ENCODE peak calls at places on chromosomes 6 and 20, in eight cellular contexts. K is K562, W is SK-N-SH, Z is HCT116, X is H1, P is HepG2, Q is endothelial cell of umbilical vein, Y is GM12878. A is an unnamed sample.
A peak's percentile ranks its signal among the peaks of the same experiment; 100 is the strongest.

GRCh38 chr6:45476341-45476740 is 98.6 kb upstream of the SUPT3H start:
- DNase-seq in K (no peak), X (no peak), Y (no peak), P (no peak), Z (no peak), Q (no peak), W (no peak), A (no peak)

GRCh38 chr6:158409451-158409850 is 97.2 kb downstream of the TULP4 start:
- DNase-seq in K (no peak), X (no peak), W (peak; percentile 52), Z (no peak), Y (no peak), Q (peak; percentile 94), P (no peak), A (no peak)

GRCh38 chr6:28634406-28634757 is 108.7 kb downstream of the GPX5 start:
- DNase-seq in W (no peak), K (no peak), Q (no peak), Y (no peak), P (no peak), Z (no peak), X (no peak), A (no peak)

GRCh38 chr20:31842471-31843157 is 2.8 kb downstream of the FOXS1 start:
- DNase-seq in P (no peak), Q (peak; percentile 44), Y (no peak), Z (no peak), X (no peak), W (peak; percentile 58), K (no peak), A (no peak)

GRCh38 chr6:152680879-152681517 is 16.7 kb upstream of the MYCT1 start:
- DNase-seq in Q (no peak), Z (no peak), X (no peak), Y (no peak), P (no peak), W (no peak), K (no peak), A (no peak)

GRCh38 chr6:52285174-52286068 is 879 bp upstream of the MCM3 start:
- DNase-seq in Z (no peak), K (no peak), X (no peak), W (peak; percentile 31), Y (no peak), P (peak; percentile 30), Q (no peak), A (no peak)

GRCh38 chr6:136520520-136520919 is 29.7 kb downstream of the MAP7 start:
- DNase-seq in K (no peak), W (no peak), Z (no peak), X (no peak), P (no peak), Y (no peak), Q (no peak), A (no peak)

GRCh38 chr20:56195946-56196345 is 52.6 kb upstream of the MC3R start:
- DNase-seq in Z (no peak), P (no peak), Y (no peak), Q (no peak), W (no peak), X (no peak), K (no peak), A (no peak)

GRCh38 chr20:5535211-5535756 is 214.9 kb upstream of the SHLD1 start:
- DNase-seq in P (peak; percentile 78), Y (no peak), W (no peak), Q (no peak), X (no peak), K (peak; percentile 22), Z (no peak), A (no peak)

GRCh38 chr6:21767891-21768659 is 174.5 kb downstream of the SOX4 start:
- DNase-seq in Y (no peak), X (no peak), K (no peak), W (no peak), Q (peak; percentile 85), Z (no peak), P (no peak), A (no peak)

GRCh38 chr6:79453558-79454042 is 83.6 kb downstream of the LCA5 start:
- DNase-seq in P (no peak), Y (no peak), X (no peak), Z (no peak), W (no peak), Q (no peak), K (no peak), A (no peak)

GRCh38 chr6:125953502-125953875 is 3.1 kb upstream of the HINT3 start:
- DNase-seq in K (no peak), W (no peak), X (no peak), Y (no peak), P (peak; percentile 74), Z (no peak), Q (no peak), A (no peak)

DNA sequence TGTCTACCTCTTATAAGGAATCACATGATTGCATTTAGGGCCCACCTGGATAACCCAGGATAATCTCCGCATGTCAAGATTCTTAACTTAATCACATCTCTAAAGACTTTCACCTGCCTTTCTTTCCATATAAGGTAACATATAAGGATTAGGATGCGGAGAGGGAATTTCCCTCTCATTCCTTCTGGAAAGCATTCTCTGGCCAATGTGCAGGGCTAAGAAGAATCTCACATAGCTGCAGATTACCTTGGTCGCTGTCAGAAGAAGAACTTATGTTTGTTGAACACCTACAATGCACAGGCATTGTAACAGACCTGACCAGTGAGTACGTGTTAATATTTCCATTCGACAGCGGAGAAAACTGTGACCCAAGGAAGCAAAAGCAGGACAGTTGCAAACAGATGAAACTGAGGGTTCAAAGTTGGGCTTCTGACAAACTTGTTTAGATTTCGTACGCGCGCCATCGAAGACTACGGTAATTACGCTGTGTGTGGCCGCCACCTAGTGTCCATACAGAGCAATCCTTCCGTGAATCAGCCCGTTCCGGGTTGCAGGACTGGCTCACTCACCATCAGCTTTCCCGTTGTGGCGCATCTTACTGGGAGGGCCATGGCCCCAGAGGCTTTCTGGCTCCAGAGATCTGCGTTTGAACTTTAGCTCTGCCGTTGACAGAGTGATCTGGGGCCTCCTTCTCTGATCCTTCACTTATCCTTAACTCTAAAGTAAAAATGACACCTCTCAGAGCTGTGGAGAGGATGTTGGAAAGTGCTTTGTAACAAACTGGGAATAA is 9.5 kb downstream of the C20orf202 start:
- DNase-seq in P (peak; percentile 80), Q (peak; percentile 63), W (peak; percentile 74), Z (peak; percentile 66), X (peak; percentile 53), Y (no peak), K (peak; percentile 66), A (no peak)
- H3K9ac ChIP-seq in P (no peak overlapping the region), Q (no peak overlapping the region), W (no peak overlapping the region), Z (no peak overlapping the region), X (no peak overlapping the region), Y (no peak overlapping the region), K (no peak overlapping the region), A (no peak overlapping the region)

GRCh38 chr6:90285611-90286381 is 10.8 kb downstream of the BACH2 start:
- DNase-seq in K (peak; percentile 43), X (no peak), Y (peak; percentile 71), P (peak; percentile 18), Z (peak; percentile 76), Q (peak; percentile 90), W (peak; percentile 36), A (no peak)

GRCh38 chr6:90284745-90285481 is 11.7 kb downstream of the BACH2 start:
- DNase-seq in Q (peak; percentile 87), Z (peak; percentile 56), X (no peak), P (no peak), K (no peak), W (no peak), Y (peak; percentile 76), A (no peak)

GRCh38 chr6:90288404-90288803 is 8.2 kb downstream of the BACH2 start:
- DNase-seq in P (no peak), Z (no peak), X (no peak), Y (no peak), Q (no peak), W (no peak), K (peak; percentile 16), A (no peak)

GRCh38 chr6:90286884-90287488 is 9.7 kb downstream of the BACH2 start:
- DNase-seq in X (peak; percentile 62), P (peak; percentile 28), K (peak; percentile 77), Q (peak; percentile 27), W (peak; percentile 41), Y (no peak), Z (peak; percentile 72), A (no peak)

DNA sequence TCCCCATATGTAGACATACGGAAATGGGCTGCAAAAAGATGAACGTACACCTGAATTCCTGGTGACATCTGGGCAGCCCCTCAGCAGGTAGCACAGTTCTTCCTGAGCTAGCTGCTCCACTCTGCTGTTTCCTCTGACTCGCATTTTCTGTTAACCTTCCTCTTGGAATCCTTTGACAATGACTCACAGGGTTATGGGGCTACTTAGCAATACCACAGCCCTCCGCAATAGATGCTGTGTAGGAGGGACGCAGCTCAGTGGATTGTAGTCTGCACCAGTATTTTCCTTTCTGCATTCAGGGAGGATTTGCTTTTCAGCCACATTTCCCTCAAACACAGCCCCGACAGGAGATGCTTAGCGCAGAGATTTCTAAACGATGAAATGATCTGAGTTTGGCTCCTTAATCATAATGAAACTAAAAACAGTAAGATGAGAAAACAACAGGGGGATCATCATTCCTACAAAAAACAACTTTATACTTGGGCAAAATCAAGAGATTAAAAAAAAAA is 12.4 kb downstream of the BACH2 start:
- DNase-seq in X (no peak), P (no peak), Y (no peak), K (peak; percentile 29), W (no peak), Z (peak; percentile 86), Q (peak; percentile 90), A (no peak)
- TF ChIP-seq POLR2AphosphoS5 in X (no peak), P (no peak), Y (no peak), K (no peak), W (no peak), Z (no peak), Q (no peak), A (no peak)

DNA sequence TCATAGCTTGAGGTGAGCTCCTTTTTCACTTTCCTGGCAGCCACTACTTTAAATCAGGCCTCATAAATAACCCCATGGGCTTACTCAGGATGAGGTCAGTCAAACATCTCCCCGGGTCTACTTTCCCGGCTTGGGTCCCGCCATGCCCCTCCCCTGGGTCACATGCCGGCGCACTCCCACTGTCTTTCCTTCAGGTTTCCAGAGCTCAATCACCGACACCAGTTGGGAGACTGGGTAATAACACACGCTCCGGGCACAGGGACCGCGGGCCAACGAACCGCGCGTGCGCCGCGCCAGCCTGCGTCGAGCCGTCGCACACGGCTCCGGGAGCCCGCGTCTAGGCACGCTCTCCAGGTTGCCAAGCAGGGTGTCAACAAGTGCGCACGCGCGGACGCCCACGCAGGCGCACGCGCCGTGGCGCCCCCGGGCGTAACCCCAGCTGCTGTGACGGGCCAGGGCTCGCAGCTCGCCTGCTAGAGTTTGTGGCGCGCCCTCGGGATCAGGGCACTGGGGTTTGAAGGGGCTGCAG is 31.6 kb downstream of the TFAP2B start:
- DNase-seq in P (no peak), W (peak; percentile 93), K (no peak), Y (no peak), Z (no peak), X (no peak), Q (no peak), A (no peak)
- H3K4me3 ChIP-seq in P (no peak overlapping the region), W (peak overlapping the region; percentile 46), K (no peak overlapping the region), Y (no peak overlapping the region), Z (no peak overlapping the region), X (peak overlapping the region; percentile 19), Q (no peak overlapping the region), A (peak overlapping the region; percentile 38)

DNA sequence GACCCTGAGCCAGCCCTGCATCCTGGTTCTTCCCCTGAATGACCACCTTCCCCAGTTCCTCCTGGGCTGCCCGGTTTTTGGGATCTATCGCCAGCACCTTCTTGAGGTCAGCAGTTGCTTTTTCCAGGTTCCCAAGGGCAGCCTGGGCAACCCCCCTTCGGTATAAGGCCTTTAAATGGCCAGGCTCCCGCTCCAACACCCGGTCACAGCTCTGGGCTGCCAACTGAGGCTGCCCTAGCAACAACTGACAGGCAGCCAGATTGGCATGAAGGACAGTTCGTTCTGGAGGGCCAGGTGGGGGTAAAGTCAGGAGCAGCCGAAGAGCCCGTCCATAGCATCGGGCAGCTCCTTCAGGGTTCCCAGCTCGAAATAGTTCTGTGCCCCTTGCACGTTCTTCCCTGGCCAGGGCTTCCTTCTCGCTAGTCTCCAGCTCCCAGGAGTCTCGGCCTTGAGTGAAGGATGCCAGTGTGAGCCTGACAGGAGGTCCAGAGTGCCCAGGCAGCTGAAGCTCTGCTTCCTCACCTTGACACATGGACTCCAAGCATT is 778 bp upstream of the ATF6B start:
- DNase-seq in P (no peak), Q (no peak), X (no peak), Y (no peak), Z (no peak), W (no peak), K (no peak), A (no peak)
- H3K9ac ChIP-seq in P (peak overlapping the region; percentile 75), Q (no peak overlapping the region), X (no peak overlapping the region), Y (peak overlapping the region; percentile 83), Z (peak overlapping the region; percentile 73), W (peak overlapping the region; percentile 83), K (peak overlapping the region; percentile 90), A (peak overlapping the region; percentile 86)